ENCODE peak calls at places on chromosomes 2 and 18, in seven cellular contexts. Z, B, Q, P, N, M and J are unnamed samples.

GRCh38 chr2:129882476-129882875 is 97.0 kb upstream of the RAB6C start:
- DNase-seq in Z (no peak), B (no peak), Q (no peak), P (no peak), N (no peak), M (no peak), J (peak)

GRCh38 chr2:36469701-36470100 is 114.1 kb downstream of the CRIM1 start:
- DNase-seq in Z (no peak), B (no peak), Q (no peak), P (no peak), N (no peak), M (no peak), J (no peak)

GRCh38 chr2:6782523-6783061 is 83.1 kb downstream of the CMPK2 start:
- DNase-seq in Z (no peak), B (no peak), Q (no peak), P (no peak), N (no peak), M (no peak), J (no peak)

GRCh38 chr2:234996467-234997270 is 44.9 kb downstream of the SH3BP4 start:
- DNase-seq in Z (no peak), B (no peak), Q (no peak), P (peak), N (no peak), M (peak), J (no peak)

GRCh38 chr2:170878505-170878904 is 50.5 kb upstream of the GORASP2 start:
- DNase-seq in Z (no peak), B (no peak), Q (no peak), P (no peak), N (no peak), M (peak), J (no peak)

GRCh38 chr2:158120102-158120501 is 18.4 kb downstream of the UPP2 start:
- DNase-seq in Z (no peak), B (no peak), Q (no peak), P (no peak), N (no peak), M (no peak), J (no peak)

GRCh38 chr2:31429759-31430438 is 15.4 kb upstream of the XDH start:
- DNase-seq in Z (peak), B (no peak), Q (no peak), P (peak), N (no peak), M (peak), J (no peak)

GRCh38 chr18:68940754-68941153 is 142.9 kb downstream of the CCDC102B start:
- DNase-seq in Z (no peak), B (no peak), Q (no peak), P (no peak), N (no peak), M (no peak), J (no peak)

GRCh38 chr18:21897811-21898210 is 157.2 kb downstream of the MIB1 start:
- DNase-seq in Z (peak), B (no peak), Q (peak), P (peak), N (peak), M (peak), J (no peak)

GRCh38 chr2:70620020-70620419 is 66.4 kb upstream of the TGFA start:
- DNase-seq in Z (no peak), B (no peak), Q (no peak), P (no peak), N (no peak), M (no peak), J (no peak)

GRCh38 chr2:224196789-224197188 is 157.7 kb upstream of the SERPINE2 start:
- DNase-seq in Z (peak), B (no peak), Q (no peak), P (no peak), N (no peak), M (no peak), J (no peak)

GRCh38 chr18:31241900-31242409 is 76.0 kb upstream of the DSG1 start:
- DNase-seq in Z (peak), B (no peak), Q (no peak), P (peak), N (no peak), M (no peak), J (no peak)

GRCh38 chr2:194826241-194826640 is 830.8 kb upstream of the SLC39A10 start:
- DNase-seq in Z (peak), B (no peak), Q (no peak), P (no peak), N (no peak), M (no peak), J (no peak)

GRCh38 chr2:66512626-66513025 is 77.7 kb downstream of the MEIS1 start:
- DNase-seq in Z (no peak), B (no peak), Q (no peak), P (peak), N (no peak), M (no peak), J (no peak)

GRCh38 chr2:216215991-216216390 is 106.8 kb downstream of the XRCC5 start:
- DNase-seq in Z (peak), B (no peak), Q (no peak), P (peak), N (no peak), M (peak), J (no peak)

GRCh38 chr2:135952891-135953290 is 32.5 kb downstream of the DARS1 start:
- DNase-seq in Z (no peak), B (no peak), Q (no peak), P (peak), N (no peak), M (no peak), J (no peak)

GRCh38 chr2:65031341-65032015 is 24.7 kb upstream of the CEP68 start:
- DNase-seq in Z (no peak), B (no peak), Q (peak), P (no peak), N (no peak), M (peak), J (no peak)

GRCh38 chr2:169439900-169440299 is 39.4 kb upstream of the BBS5 start:
- DNase-seq in Z (no peak), B (no peak), Q (no peak), P (no peak), N (no peak), M (no peak), J (no peak)

GRCh38 chr2:126658910-126659613 is 3.1 kb downstream of the GYPC start:
- DNase-seq in Z (no peak), B (peak), Q (peak), P (peak), N (peak), M (peak), J (peak)

GRCh38 chr18:46481048-46481846 is 175.8 kb downstream of the LOXHD1 start:
- DNase-seq in Z (peak), B (peak), Q (peak), P (peak), N (no peak), M (peak), J (peak)

GRCh38 chr2:106195456-106195855 is 1.4 kb upstream of the UXS1 start:
- DNase-seq in Z (no peak), B (no peak), Q (no peak), P (no peak), N (no peak), M (no peak), J (no peak)

GRCh38 chr18:60549338-60549960 is 176.9 kb upstream of the MC4R start:
- DNase-seq in Z (peak), B (no peak), Q (no peak), P (peak), N (no peak), M (peak), J (no peak)

GRCh38 chr2:190746971-190747761 is 98.3 kb downstream of the NAB1 start:
- DNase-seq in Z (no peak), B (no peak), Q (no peak), P (peak), N (no peak), M (peak), J (no peak)
- H3K4me3 ChIP-seq in Z (no peak), B (no peak), Q (no peak), P (no peak), N (no peak), M (no peak), J (no peak)

DNA sequence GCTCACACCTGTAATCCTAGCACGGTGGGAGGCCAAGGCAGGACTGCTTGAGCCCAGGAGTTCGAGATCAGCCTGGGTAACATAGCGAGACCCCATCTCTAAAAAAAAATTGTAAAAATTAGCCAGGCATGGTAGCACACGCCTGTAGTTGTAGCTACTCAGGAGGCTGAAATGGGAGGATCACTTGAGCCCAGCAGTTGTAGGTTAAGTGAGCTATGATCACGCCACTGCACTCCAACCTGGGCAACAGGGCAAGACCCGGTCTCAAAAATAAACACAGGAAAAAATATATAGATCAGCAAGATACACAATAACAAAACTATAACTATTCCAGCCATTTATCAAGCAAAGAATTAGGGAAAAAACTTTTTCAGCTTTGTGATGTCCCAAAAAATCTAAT is 3.0 kb downstream of the SF3B1 start:
- DNase-seq in Z (no peak), B (no peak), Q (no peak), P (no peak), N (no peak), M (no peak), J (no peak)
- H3K4me3 ChIP-seq in Z (no peak), B (peak), Q (peak), P (no peak), N (peak), M (no peak), J (no peak)

DNA sequence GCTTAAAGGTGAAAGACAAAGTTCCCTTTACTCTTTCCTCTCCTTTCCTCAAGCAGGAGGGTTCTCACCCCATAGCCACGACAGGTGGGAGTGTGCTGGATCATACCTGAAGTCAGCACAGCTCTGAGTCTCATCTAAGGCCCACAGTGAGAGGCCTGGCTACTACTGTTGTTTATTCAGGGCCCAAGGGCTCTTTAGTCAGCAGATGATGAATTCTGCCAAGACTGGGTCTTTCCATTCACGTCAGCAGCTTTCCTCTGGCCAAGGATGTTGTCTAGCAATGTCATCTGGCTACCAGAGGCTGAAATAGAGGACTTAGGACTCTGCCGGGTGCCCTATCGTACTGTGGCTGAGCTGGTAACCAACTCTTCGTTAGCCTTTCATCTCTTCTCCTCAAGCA is 308.4 kb upstream of the THUMPD2 start:
- DNase-seq in Z (peak), B (no peak), Q (no peak), P (peak), N (peak), M (peak), J (no peak)
- H3K4me3 ChIP-seq in Z (no peak), B (no peak), Q (no peak), P (no peak), N (no peak), M (no peak), J (no peak)

GRCh38 chr2:218897394-218898108 is 16.9 kb downstream of the WNT10A start:
- DNase-seq in Z (no peak), B (no peak), Q (no peak), P (no peak), N (no peak), M (no peak), J (peak)
- H3K4me3 ChIP-seq in Z (no peak), B (peak), Q (peak), P (no peak), N (no peak), M (no peak), J (no peak)

DNA sequence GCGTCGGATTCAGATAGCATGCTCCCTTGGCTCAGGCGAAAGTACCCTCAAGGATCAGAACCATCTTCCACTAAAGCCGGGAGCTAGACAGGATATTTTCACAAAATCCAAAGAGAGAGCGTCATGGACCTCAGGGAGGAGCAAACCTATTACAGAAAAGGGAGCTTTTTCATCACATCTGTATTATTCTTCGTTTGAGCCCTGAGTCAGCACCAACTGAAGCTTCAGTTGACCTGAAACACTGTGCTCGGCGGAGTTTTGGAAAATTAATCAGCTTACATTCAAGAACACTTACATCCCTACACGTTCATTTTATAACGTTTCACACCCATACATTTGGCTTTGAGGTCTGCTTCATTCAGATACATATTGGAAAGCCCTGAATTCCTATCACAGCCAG is 89.1 kb downstream of the CDC42EP3 start:
- DNase-seq in Z (no peak), B (no peak), Q (no peak), P (no peak), N (no peak), M (peak), J (no peak)
- H3K4me3 ChIP-seq in Z (no peak), B (no peak), Q (peak), P (no peak), N (no peak), M (no peak), J (no peak)